ENCODE peak calls at places on chromosomes 4 and X, in five cellular contexts. N, P, F, S and H are unnamed samples. For H3K9me3 and H3K4me1, the result is how much of the 10 kb centered on the place peaks cover.

GRCh38 chr4:130336585-130337217 is 1240.7 kb downstream of the C4orf33 start:
- DNase-seq in N (no peak), P (no peak), F (no peak), S (no peak), H (no peak)

GRCh38 chrX:104806346-104806745 is 240.3 kb downstream of the IL1RAPL2 start:
- DNase-seq in N (no peak), P (no peak), F (no peak), S (no peak), H (no peak)

GRCh38 chr4:73684097-73684496 is 56.3 kb upstream of the CXCL8 start:
- DNase-seq in N (no peak), P (no peak), F (no peak), S (no peak), H (no peak)

GRCh38 chr4:85498068-85498733 is 23.3 kb downstream of the ARHGAP24 start:
- DNase-seq in N (no peak), P (peak), F (peak), S (no peak), H (peak)

GRCh38 chr4:116016201-116016600 is 902.8 kb upstream of the NDST4 start:
- DNase-seq in N (no peak), P (no peak), F (peak), S (peak), H (no peak)

GRCh38 chrX:41350976-41351569 is 17.1 kb downstream of the DDX3X start:
- DNase-seq in N (no peak), P (no peak), F (no peak), S (no peak), H (no peak)

GRCh38 chr4:3783691-3784306 is 17.6 kb downstream of the ADRA2C start:
- DNase-seq in N (peak), P (peak), F (no peak), S (no peak), H (peak)

GRCh38 chrX:54178100-54178940 is 4.7 kb downstream of the FAM120C start:
- DNase-seq in N (peak), P (no peak), F (no peak), S (no peak), H (no peak)

GRCh38 chrX:118807151-118808017 is 16.2 kb upstream of the ZCCHC12 start:
- DNase-seq in N (peak), P (peak), F (no peak), S (peak), H (no peak)

GRCh38 chr4:152265149-152265621 is 270.7 kb downstream of the FBXW7 start:
- DNase-seq in N (peak), P (no peak), F (no peak), S (no peak), H (no peak)

GRCh38 chr4:137180349-137180748 is 351.9 kb downstream of the PCDH18 start:
- DNase-seq in N (no peak), P (no peak), F (no peak), S (no peak), H (no peak)

GRCh38 chr4:35541888-35542213 is 702.5 kb downstream of the ARAP2 start:
- DNase-seq in N (no peak), P (no peak), F (no peak), S (no peak), H (no peak)

GRCh38 chrX:69613946-69614345 is 2.0 kb upstream of the EDA start:
- DNase-seq in N (no peak), P (no peak), F (no peak), S (no peak), H (no peak)

GRCh38 chrX:16524327-16524726 is 125.6 kb upstream of the S100G start:
- DNase-seq in N (no peak), P (no peak), F (no peak), S (no peak), H (no peak)

GRCh38 chr4:128810871-128811570 is 1.5 kb downstream of the JADE1 start:
- DNase-seq in N (peak), P (peak), F (peak), S (peak), H (peak)
- H3K9me3 ChIP-seq in N (under half), P (under half), F (under half), S (under half), H (under half)

GRCh38 chr4:6986781-6987565 is 56.2 kb upstream of the TADA2B start:
- DNase-seq in N (peak), P (peak), F (peak), S (peak), H (peak)
- H3K4me1 ChIP-seq in N (under half), P (under half), F (half or more), S (under half), H (under half)

GRCh38 chrX:75086731-75087195 is 69.3 kb downstream of the ABCB7 start:
- DNase-seq in N (no peak), P (no peak), F (no peak), S (no peak), H (no peak)
- H3K9me3 ChIP-seq in N (under half), P (under half), F (under half), S (under half), H (under half)

GRCh38 chr4:89301003-89301402 is 6.6 kb downstream of the GPRIN3 start:
- DNase-seq in N (no peak), P (no peak), F (no peak), S (no peak), H (no peak)
- H3K4me1 ChIP-seq in N (half or more), P (under half), F (under half), S (under half), H (under half)

GRCh38 chr4:147233-147632 is 22.9 kb downstream of the ZNF718 start:
- DNase-seq in N (no peak), P (no peak), F (no peak), S (no peak), H (no peak)
- H3K9me3 ChIP-seq in N (under half), P (under half), F (under half), S (half or more), H (under half)